ENCODE peak calls at places on chromosome 12, in seven cellular contexts. One of them, this sample, is unnamed.

GRCh38 chr12:6437586-6437985 is 7.2 kb upstream of the CD27 start:
- DNase-seq in hepatocyte: no peak
- DNase-seq in neural crest cell: no peak
- DNase-seq in GM20000: no peak
- DNase-seq in AG10803: no peak
- DNase-seq in WTC11: no peak
- DNase-seq in DMS 273 treated with DMSO at 0.1 percent for 48 hours: no peak
- DNase-seq in this sample: no peak

GRCh38 chr12:96235497-96235826 is 41.3 kb downstream of the ELK3 start:
- DNase-seq in hepatocyte: no peak
- DNase-seq in neural crest cell: no peak
- DNase-seq in DMS 273 treated with DMSO at 0.1 percent for 48 hours: no peak
- DNase-seq in WTC11: no peak
- DNase-seq in GM20000: no peak
- DNase-seq in AG10803: no peak
- DNase-seq in this sample: no peak

GRCh38 chr12:29395356-29395755 is 14.4 kb upstream of the ERGIC2 start:
- DNase-seq in WTC11: no peak
- DNase-seq in neural crest cell: no peak
- DNase-seq in GM20000: no peak
- DNase-seq in hepatocyte: no peak
- DNase-seq in DMS 273 treated with DMSO at 0.1 percent for 48 hours: no peak
- DNase-seq in AG10803: no peak
- DNase-seq in this sample: no peak

GRCh38 chr12:95335948-95336347 is 118.3 kb downstream of the VEZT start:
- DNase-seq in DMS 273 treated with DMSO at 0.1 percent for 48 hours: no peak
- DNase-seq in neural crest cell: no peak
- DNase-seq in WTC11: no peak
- DNase-seq in GM20000: no peak
- DNase-seq in AG10803: no peak
- DNase-seq in hepatocyte: no peak
- DNase-seq in this sample: no peak

GRCh38 chr12:56084958-56085543 is 5.1 kb downstream of the ERBB3 start:
- DNase-seq in AG10803: no peak
- DNase-seq in GM20000: peak
- DNase-seq in DMS 273 treated with DMSO at 0.1 percent for 48 hours: no peak
- DNase-seq in WTC11: peak
- DNase-seq in neural crest cell: no peak
- DNase-seq in hepatocyte: peak
- DNase-seq in this sample: peak

GRCh38 chr12:52687527-52688385 is 7.5 kb upstream of the KRT1 start:
- DNase-seq in hepatocyte: peak
- DNase-seq in WTC11: no peak
- DNase-seq in DMS 273 treated with DMSO at 0.1 percent for 48 hours: no peak
- DNase-seq in GM20000: no peak
- DNase-seq in neural crest cell: no peak
- DNase-seq in AG10803: no peak
- DNase-seq in this sample: no peak

GRCh38 chr12:119479121-119479561 is 114.4 kb upstream of the TMEM233 start:
- DNase-seq in DMS 273 treated with DMSO at 0.1 percent for 48 hours: no peak
- DNase-seq in hepatocyte: no peak
- DNase-seq in GM20000: no peak
- DNase-seq in AG10803: no peak
- DNase-seq in neural crest cell: no peak
- DNase-seq in WTC11: no peak
- DNase-seq in this sample: no peak

GRCh38 chr12:12612403-12612802 is 727 bp downstream of the CREBL2 start:
- DNase-seq in neural crest cell: peak
- DNase-seq in DMS 273 treated with DMSO at 0.1 percent for 48 hours: peak
- DNase-seq in hepatocyte: peak
- DNase-seq in GM20000: peak
- DNase-seq in WTC11: no peak
- DNase-seq in AG10803: peak
- DNase-seq in this sample: peak

GRCh38 chr12:128829870-128830504 is 6.2 kb upstream of the SLC15A4 start:
- DNase-seq in AG10803: no peak
- DNase-seq in neural crest cell: no peak
- DNase-seq in DMS 273 treated with DMSO at 0.1 percent for 48 hours: no peak
- DNase-seq in WTC11: no peak
- DNase-seq in hepatocyte: no peak
- DNase-seq in GM20000: peak
- DNase-seq in this sample: no peak

GRCh38 chr12:10721654-10722501 is 1.2 kb downstream of the YBX3 start:
- DNase-seq in WTC11: peak
- DNase-seq in DMS 273 treated with DMSO at 0.1 percent for 48 hours: peak
- DNase-seq in neural crest cell: peak
- DNase-seq in hepatocyte: peak
- DNase-seq in AG10803: peak
- DNase-seq in GM20000: peak
- DNase-seq in this sample: peak

GRCh38 chr12:98402081-98402480 is 113.3 kb upstream of the TMPO start:
- DNase-seq in GM20000: no peak
- DNase-seq in hepatocyte: peak
- DNase-seq in DMS 273 treated with DMSO at 0.1 percent for 48 hours: no peak
- DNase-seq in neural crest cell: no peak
- DNase-seq in AG10803: no peak
- DNase-seq in WTC11: no peak
- DNase-seq in this sample: no peak

GRCh38 chr12:100163416-100164152 is 20.9 kb upstream of the BLTP3B start:
- DNase-seq in GM20000: peak
- DNase-seq in neural crest cell: peak
- DNase-seq in AG10803: peak
- DNase-seq in WTC11: peak
- DNase-seq in hepatocyte: peak
- DNase-seq in DMS 273 treated with DMSO at 0.1 percent for 48 hours: peak
- DNase-seq in this sample: peak

GRCh38 chr12:7970475-7971252 is 34.7 kb upstream of the SLC2A3 start:
- DNase-seq in DMS 273 treated with DMSO at 0.1 percent for 48 hours: peak
- DNase-seq in AG10803: peak
- DNase-seq in GM20000: peak
- DNase-seq in WTC11: peak
- DNase-seq in neural crest cell: peak
- DNase-seq in hepatocyte: peak
- DNase-seq in this sample: peak

GRCh38 chr12:85626031-85626781 is 210.0 kb downstream of the RASSF9 start:
- DNase-seq in hepatocyte: no peak
- DNase-seq in DMS 273 treated with DMSO at 0.1 percent for 48 hours: no peak
- DNase-seq in neural crest cell: no peak
- DNase-seq in WTC11: no peak
- DNase-seq in GM20000: no peak
- DNase-seq in AG10803: peak
- DNase-seq in this sample: no peak

GRCh38 chr12:96099986-96100385 is 64.6 kb upstream of the LTA4H start:
- DNase-seq in WTC11: no peak
- DNase-seq in AG10803: no peak
- DNase-seq in GM20000: no peak
- DNase-seq in hepatocyte: no peak
- DNase-seq in neural crest cell: no peak
- DNase-seq in DMS 273 treated with DMSO at 0.1 percent for 48 hours: no peak
- DNase-seq in this sample: no peak

GRCh38 chr12:54026640-54027441 is 1.4 kb upstream of the HOXC6 start:
- DNase-seq in hepatocyte: no peak
- DNase-seq in WTC11: no peak
- DNase-seq in DMS 273 treated with DMSO at 0.1 percent for 48 hours: no peak
- DNase-seq in neural crest cell: no peak
- DNase-seq in GM20000: no peak
- DNase-seq in AG10803: no peak
- DNase-seq in this sample: no peak

GRCh38 chr12:12331896-12332295 is 18.1 kb downstream of the MANSC1 start:
- DNase-seq in GM20000: no peak
- DNase-seq in AG10803: no peak
- DNase-seq in WTC11: no peak
- DNase-seq in hepatocyte: peak
- DNase-seq in neural crest cell: no peak
- DNase-seq in DMS 273 treated with DMSO at 0.1 percent for 48 hours: no peak
- DNase-seq in this sample: peak

GRCh38 chr12:132460571-132460970 is 29.4 kb upstream of the FBRSL1 start:
- DNase-seq in GM20000: no peak
- DNase-seq in WTC11: peak
- DNase-seq in hepatocyte: no peak
- DNase-seq in neural crest cell: no peak
- DNase-seq in AG10803: no peak
- DNase-seq in DMS 273 treated with DMSO at 0.1 percent for 48 hours: no peak
- DNase-seq in this sample: no peak

GRCh38 chr12:89451876-89452275 is 72.7 kb downstream of the GALNT4 start:
- DNase-seq in hepatocyte: peak
- DNase-seq in AG10803: peak
- DNase-seq in GM20000: no peak
- DNase-seq in neural crest cell: peak
- DNase-seq in DMS 273 treated with DMSO at 0.1 percent for 48 hours: no peak
- DNase-seq in WTC11: peak
- DNase-seq in this sample: peak

GRCh38 chr12:48029811-48030650 is 25.8 kb upstream of the COL2A1 start:
- DNase-seq in GM20000: no peak
- DNase-seq in neural crest cell: no peak
- DNase-seq in hepatocyte: no peak
- DNase-seq in AG10803: no peak
- DNase-seq in WTC11: no peak
- DNase-seq in DMS 273 treated with DMSO at 0.1 percent for 48 hours: peak
- DNase-seq in this sample: no peak

GRCh38 chr12:122842505-122843405 is 7.5 kb downstream of the HIP1R start:
- DNase-seq in WTC11: no peak
- DNase-seq in DMS 273 treated with DMSO at 0.1 percent for 48 hours: no peak
- DNase-seq in GM20000: no peak
- DNase-seq in hepatocyte: peak
- DNase-seq in AG10803: peak
- DNase-seq in neural crest cell: no peak
- DNase-seq in this sample: no peak

GRCh38 chr12:15754233-15754632 is 35.0 kb downstream of the EPS8 start:
- DNase-seq in hepatocyte: no peak
- DNase-seq in GM20000: no peak
- DNase-seq in AG10803: peak
- DNase-seq in DMS 273 treated with DMSO at 0.1 percent for 48 hours: no peak
- DNase-seq in neural crest cell: no peak
- DNase-seq in WTC11: no peak
- DNase-seq in this sample: no peak

GRCh38 chr12:49121047-49121696 is 10.0 kb downstream of the TUBA1B start:
- DNase-seq in AG10803: peak
- DNase-seq in DMS 273 treated with DMSO at 0.1 percent for 48 hours: peak
- DNase-seq in GM20000: no peak
- DNase-seq in neural crest cell: peak
- DNase-seq in hepatocyte: peak
- DNase-seq in WTC11: peak
- DNase-seq in this sample: peak

GRCh38 chr12:102169922-102170698 is 27.5 kb downstream of the PMCH start:
- DNase-seq in AG10803: peak
- DNase-seq in hepatocyte: peak
- DNase-seq in neural crest cell: no peak
- DNase-seq in DMS 273 treated with DMSO at 0.1 percent for 48 hours: no peak
- DNase-seq in WTC11: no peak
- DNase-seq in GM20000: peak
- DNase-seq in this sample: peak